ENCODE peak calls at places on chromosomes 16 and 17, in four cellular contexts. Y is right atrium auricular region; E is OCI-LY7; J is CD4-positive, alpha-beta T cell. W is an unnamed sample.
A peak's percentile ranks its signal among the peaks of the same experiment; 100 is the strongest.

GRCh38 chr17:21573961-21574610 is 118.2 kb upstream of the KCNJ18 start:
- DNase-seq in Y (peak; percentile 69), E (no peak), J (peak; percentile 37), W (no peak)

GRCh38 chr17:49741009-49741691 is 22.8 kb downstream of the FAM117A start:
- DNase-seq in Y (no peak), E (peak; percentile 52), J (no peak), W (no peak)

GRCh38 chr16:11636172-11636721 is 32.0 kb upstream of the SNN start:
- DNase-seq in Y (no peak), E (no peak), J (no peak), W (no peak)

GRCh38 chr16:7492122-7492521 is 159.5 kb downstream of the RBFOX1 start:
- DNase-seq in Y (no peak), E (no peak), J (no peak), W (no peak)

GRCh38 chr16:49490321-49490705 is 116.7 kb downstream of the C16orf78 start:
- DNase-seq in Y (no peak), E (no peak), J (no peak), W (no peak)

GRCh38 chr17:17872468-17873345 is 35.9 kb upstream of the SREBF1 start:
- DNase-seq in Y (no peak), E (no peak), J (no peak), W (no peak)

GRCh38 chr16:1125471-1125870 is 27.4 kb upstream of the CACNA1H start:
- DNase-seq in Y (no peak), E (no peak), J (no peak), W (no peak)

GRCh38 chr17:32609085-32609484 is 122.3 kb downstream of the CDK5R1 start:
- DNase-seq in Y (no peak), E (peak; percentile 78), J (peak; percentile 72), W (no peak)

GRCh38 chr17:82882715-82883446 is 43.1 kb upstream of the ZNF750 start:
- DNase-seq in Y (no peak), E (no peak), J (peak; percentile 78), W (no peak)

GRCh38 chr17:31269178-31269577 is 27.9 kb downstream of the OMG start:
- DNase-seq in Y (no peak), E (no peak), J (no peak), W (no peak)

GRCh38 chr16:89422527-89422904 is 67.8 kb downstream of the ANKRD11 start:
- DNase-seq in Y (no peak), E (no peak), J (no peak), W (no peak)

GRCh38 chr17:68457539-68458259 is 403 bp upstream of the WIPI1 start:
- DNase-seq in Y (peak; percentile 99), E (peak; percentile 100), J (peak; percentile 98), W (peak; percentile 100)

GRCh38 chr16:68528686-68529379 is 10.3 kb upstream of the ZFP90 start:
- DNase-seq in Y (peak; percentile 89), E (peak; percentile 90), J (peak; percentile 90), W (peak; percentile 84)

DNA sequence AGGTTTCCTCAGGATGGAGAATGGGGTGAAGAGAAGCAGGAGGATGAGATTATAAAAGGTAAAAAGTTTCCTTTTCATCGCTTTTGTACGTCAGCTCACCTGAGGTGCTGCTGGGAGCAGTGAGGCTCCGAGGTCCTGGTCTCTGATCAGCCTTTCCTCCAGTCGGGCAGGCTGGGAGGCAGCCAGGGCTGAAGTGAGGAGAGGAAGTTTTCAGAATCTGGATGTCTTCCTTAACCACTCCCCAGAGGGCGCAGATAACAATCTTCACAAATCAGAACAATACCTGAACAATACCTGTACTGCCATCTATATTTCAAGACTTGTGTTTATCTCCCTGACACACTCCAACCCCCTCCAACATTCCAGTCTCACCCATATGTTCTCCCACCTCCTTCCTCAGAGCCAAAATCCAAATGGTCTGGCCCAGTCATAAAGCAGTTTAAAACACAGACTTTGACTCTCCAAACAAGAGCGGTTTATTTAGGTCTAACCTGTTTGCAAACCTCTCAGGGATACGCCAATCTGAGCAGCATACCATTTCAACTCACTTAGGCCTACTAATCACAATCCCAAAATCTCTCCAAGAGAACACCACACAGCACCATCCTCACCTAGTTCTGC is 6.8 kb downstream of the ZNF18 start:
- DNase-seq in Y (no peak), E (no peak), J (no peak), W (no peak)
- TF ChIP-seq CTCF in Y (no peak), E (no peak), J (no peak), W (no peak)

DNA sequence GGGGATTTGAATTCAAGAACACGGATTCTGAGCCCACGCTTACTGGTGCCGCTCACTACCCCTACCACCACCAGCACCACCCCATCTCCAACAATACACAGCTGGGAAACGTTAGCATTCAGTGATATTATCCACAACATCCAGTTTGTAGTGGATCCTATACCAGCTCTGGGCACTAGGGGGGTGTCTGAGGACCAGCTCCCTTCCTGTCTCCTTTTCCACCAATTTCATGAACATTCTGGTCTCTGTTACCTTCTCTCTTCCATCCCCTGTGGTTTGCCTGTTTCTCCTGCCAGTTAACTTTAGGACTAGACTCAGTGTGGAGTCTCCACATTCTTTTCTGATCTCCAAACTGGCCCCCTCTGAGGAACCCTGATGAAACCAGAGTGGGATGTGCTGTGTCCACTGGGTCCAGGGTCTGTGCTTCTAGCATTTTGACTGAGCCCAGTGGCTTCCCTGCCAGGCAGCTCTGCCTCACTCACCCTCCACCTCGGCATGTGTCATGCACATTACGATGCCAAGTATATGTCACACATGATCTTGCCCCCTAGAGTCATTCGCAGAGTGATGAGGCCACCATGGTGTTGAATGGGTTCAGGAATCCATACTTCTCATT is 187.0 kb upstream of the CDH13 start:
- DNase-seq in Y (no peak), E (peak; percentile 11), J (no peak), W (no peak)
- TF ChIP-seq CTCF in Y (no peak), E (peak; percentile 61), J (no peak), W (peak; percentile 65)

DNA sequence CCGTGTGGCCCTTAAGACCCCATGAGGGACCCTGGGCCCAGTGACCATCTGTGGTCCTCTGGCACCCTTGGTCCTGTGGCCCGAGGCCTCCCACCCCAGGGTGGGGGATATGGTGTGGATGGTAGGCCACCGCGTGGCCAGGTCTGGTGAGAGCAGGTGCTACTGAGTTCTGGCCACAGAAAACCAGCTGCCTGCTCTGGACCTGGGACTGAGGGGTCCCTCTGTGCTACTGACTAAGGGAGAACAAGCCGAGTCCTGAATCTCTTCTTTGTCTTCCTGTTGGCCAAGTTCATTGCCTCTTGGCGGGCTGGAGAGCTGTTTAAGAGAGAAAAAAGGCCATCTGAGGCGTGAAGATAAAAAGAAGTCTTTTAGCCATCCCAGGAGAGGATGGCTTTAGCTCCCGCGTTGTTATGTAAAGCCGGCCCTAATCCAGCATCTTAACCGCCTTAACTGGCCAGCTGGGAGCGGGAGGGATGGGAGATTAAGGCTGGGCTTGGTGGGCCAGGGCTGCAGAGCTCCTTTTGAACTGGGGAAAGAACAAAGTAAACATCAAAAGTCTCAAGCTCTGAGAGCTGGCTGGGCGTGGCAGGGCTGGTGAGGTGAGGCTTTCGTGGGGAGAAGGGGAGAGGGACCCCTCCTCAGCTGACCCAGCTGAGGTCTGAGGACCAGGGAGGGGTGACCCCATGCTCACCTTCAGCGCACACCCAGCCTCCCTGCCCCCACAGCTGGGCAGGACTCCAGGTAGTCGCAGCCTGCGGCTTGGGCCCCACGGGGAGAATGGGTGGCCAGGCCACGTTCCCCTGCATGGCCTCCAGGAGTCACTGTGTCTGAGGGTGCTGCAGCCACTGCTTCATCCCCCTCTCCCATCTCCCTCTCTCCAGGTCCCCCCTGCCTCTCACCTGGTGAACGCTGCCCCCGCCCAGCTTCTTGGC is 62.4 kb downstream of the NKD1 start:
- DNase-seq in Y (no peak), E (no peak), J (no peak), W (no peak)
- TF ChIP-seq CTCF in Y (no peak), E (no peak), J (no peak), W (no peak)

GRCh38 chr17:16415031-16415924 is at the start of gene TRPV2:
- DNase-seq in Y (no peak), E (peak; percentile 80), J (peak; percentile 42), W (no peak)
- TF ChIP-seq CTCF in Y (peak; percentile 55), E (peak; percentile 85), J (peak; percentile 55), W (peak; percentile 18)

GRCh38 chr16:72530434-72530833 is 358.5 kb upstream of the PMFBP1 start:
- DNase-seq in Y (no peak), E (no peak), J (no peak), W (no peak)
- TF ChIP-seq CTCF in Y (no peak), E (no peak), J (no peak), W (no peak)

GRCh38 chr17:43880420-43880991 is 26.8 kb downstream of the MPP2 start:
- DNase-seq in Y (no peak), E (peak; percentile 37), J (peak; percentile 33), W (no peak)
- TF ChIP-seq CTCF in Y (peak; percentile 70), E (peak; percentile 81), J (peak; percentile 61), W (peak; percentile 79)

GRCh38 chr17:40453881-40454630 is 10.8 kb downstream of the IGFBP4 start:
- DNase-seq in Y (no peak), E (no peak), J (no peak), W (no peak)
- TF ChIP-seq CTCF in Y (no peak), E (no peak), J (no peak), W (no peak)

GRCh38 chr17:15133826-15134225 is 131.3 kb downstream of the PMP22 start:
- DNase-seq in Y (no peak), E (no peak), J (no peak), W (no peak)

GRCh38 chr17:15133143-15133542 is 132.0 kb downstream of the PMP22 start:
- DNase-seq in Y (no peak), E (no peak), J (no peak), W (no peak)

DNA sequence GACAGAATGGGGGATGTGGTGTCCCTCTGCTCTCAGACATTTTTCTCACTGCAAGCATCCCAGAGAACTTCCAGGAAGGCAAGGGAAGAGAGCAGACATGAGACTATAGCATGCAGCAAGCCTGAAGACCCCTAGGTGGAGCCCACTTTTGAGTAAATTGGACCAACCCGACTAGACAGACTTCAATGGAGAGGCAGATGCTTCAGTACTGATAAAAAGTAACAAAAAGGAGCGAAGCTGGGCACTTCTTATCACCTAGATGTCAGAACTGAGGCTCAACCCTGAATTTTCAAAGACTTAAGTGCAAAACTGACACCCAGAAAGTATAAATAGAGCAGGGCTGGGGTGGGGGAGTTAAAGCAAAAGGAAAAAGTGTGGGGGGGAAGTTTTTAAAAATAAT is 130.8 kb downstream of the PMP22 start:
- DNase-seq in Y (no peak), E (no peak), J (no peak), W (no peak)
- TF ChIP-seq CTCF in Y (no peak), E (no peak), J (no peak), W (no peak)

GRCh38 chr17:45895304-45895968 is 1.1 kb downstream of the MAPT start:
- DNase-seq in Y (no peak), E (no peak), J (peak; percentile 2), W (no peak)
- TF ChIP-seq CTCF in Y (peak; percentile 27), E (no peak), J (no peak), W (peak; percentile 23)

W was measured in type B pancreatic cell.